ENCODE peak calls at places on chromosomes 16 and 17, in four cellular contexts. One of them, this sample, is unnamed.
A peak's percentile ranks its signal among the peaks of the same experiment; 100 is the strongest.

GRCh38 chr16:79082955-79083354 is 517.6 kb downstream of the MAF start:
- DNase-seq in astrocyte of the spinal cord: no peak
- DNase-seq in fibroblast of pulmonary artery: no peak
- DNase-seq in fibroblast of mammary gland: no peak
- DNase-seq in this sample: no peak

GRCh38 chr16:67962135-67962534 is 6.3 kb downstream of the SLC12A4 start:
- DNase-seq in fibroblast of mammary gland: no peak
- DNase-seq in fibroblast of pulmonary artery: no peak
- DNase-seq in astrocyte of the spinal cord: no peak
- DNase-seq in this sample: no peak

GRCh38 chr17:9036336-9036735 is 15.0 kb downstream of the NTN1 start:
- DNase-seq in fibroblast of pulmonary artery: no peak
- DNase-seq in fibroblast of mammary gland: no peak
- DNase-seq in astrocyte of the spinal cord: no peak
- DNase-seq in this sample: no peak

GRCh38 chr16:58654456-58655214 is 25.0 kb upstream of the CNOT1 start:
- DNase-seq in fibroblast of mammary gland: no peak
- DNase-seq in astrocyte of the spinal cord: no peak
- DNase-seq in fibroblast of pulmonary artery: no peak
- DNase-seq in this sample: no peak

GRCh38 chr16:1494129-1494640 is 1.0 kb downstream of the TELO2 start:
- DNase-seq in fibroblast of mammary gland: peak; percentile 81
- DNase-seq in fibroblast of pulmonary artery: peak; percentile 86
- DNase-seq in astrocyte of the spinal cord: peak; percentile 73
- DNase-seq in this sample: peak; percentile 83

GRCh38 chr16:10866196-10866976 is 10.6 kb upstream of the CIITA start:
- DNase-seq in fibroblast of pulmonary artery: no peak
- DNase-seq in astrocyte of the spinal cord: peak; percentile 5
- DNase-seq in fibroblast of mammary gland: no peak
- DNase-seq in this sample: no peak

GRCh38 chr16:2194166-2194834 is 2.1 kb downstream of the CASKIN1 start:
- DNase-seq in fibroblast of mammary gland: peak; percentile 53
- DNase-seq in astrocyte of the spinal cord: no peak
- DNase-seq in fibroblast of pulmonary artery: peak; percentile 30
- DNase-seq in this sample: peak; percentile 12

GRCh38 chr17:75044716-75045115 is 2.1 kb downstream of the ATP5PD start:
- DNase-seq in fibroblast of pulmonary artery: no peak
- DNase-seq in fibroblast of mammary gland: no peak
- DNase-seq in astrocyte of the spinal cord: no peak
- DNase-seq in this sample: no peak

GRCh38 chr17:65463242-65463641 is 98.2 kb downstream of the AXIN2 start:
- DNase-seq in fibroblast of mammary gland: peak; percentile 90
- DNase-seq in astrocyte of the spinal cord: peak; percentile 4
- DNase-seq in fibroblast of pulmonary artery: peak; percentile 97
- DNase-seq in this sample: peak; percentile 87

GRCh38 chr16:70805380-70805779 is 4.4 kb upstream of the VAC14 start:
- DNase-seq in fibroblast of pulmonary artery: no peak
- DNase-seq in fibroblast of mammary gland: peak; percentile 51
- DNase-seq in astrocyte of the spinal cord: no peak
- DNase-seq in this sample: no peak

GRCh38 chr17:77106874-77107358 is 33.9 kb upstream of the SEC14L1 start:
- DNase-seq in astrocyte of the spinal cord: no peak
- DNase-seq in fibroblast of mammary gland: no peak
- DNase-seq in fibroblast of pulmonary artery: no peak
- DNase-seq in this sample: no peak

GRCh38 chr17:65198653-65199382 is 61.6 kb downstream of the RGS9 start:
- DNase-seq in astrocyte of the spinal cord: peak; percentile 56
- DNase-seq in fibroblast of mammary gland: peak; percentile 72
- DNase-seq in fibroblast of pulmonary artery: peak; percentile 81
- DNase-seq in this sample: peak; percentile 75

GRCh38 chr17:76354747-76355310 is 1.1 kb upstream of the PRPSAP1 start:
- DNase-seq in astrocyte of the spinal cord: no peak
- DNase-seq in fibroblast of mammary gland: no peak
- DNase-seq in fibroblast of pulmonary artery: no peak
- DNase-seq in this sample: no peak

GRCh38 chr16:31089199-31089598 is 456 bp upstream of the PRSS53 start:
- DNase-seq in astrocyte of the spinal cord: no peak
- DNase-seq in fibroblast of mammary gland: no peak
- DNase-seq in fibroblast of pulmonary artery: no peak
- DNase-seq in this sample: no peak
- TF ChIP-seq CTCF in astrocyte of the spinal cord: no peak
- TF ChIP-seq CTCF in fibroblast of mammary gland: no peak
- TF ChIP-seq CTCF in fibroblast of pulmonary artery: no peak
- TF ChIP-seq CTCF in this sample: no peak

DNA sequence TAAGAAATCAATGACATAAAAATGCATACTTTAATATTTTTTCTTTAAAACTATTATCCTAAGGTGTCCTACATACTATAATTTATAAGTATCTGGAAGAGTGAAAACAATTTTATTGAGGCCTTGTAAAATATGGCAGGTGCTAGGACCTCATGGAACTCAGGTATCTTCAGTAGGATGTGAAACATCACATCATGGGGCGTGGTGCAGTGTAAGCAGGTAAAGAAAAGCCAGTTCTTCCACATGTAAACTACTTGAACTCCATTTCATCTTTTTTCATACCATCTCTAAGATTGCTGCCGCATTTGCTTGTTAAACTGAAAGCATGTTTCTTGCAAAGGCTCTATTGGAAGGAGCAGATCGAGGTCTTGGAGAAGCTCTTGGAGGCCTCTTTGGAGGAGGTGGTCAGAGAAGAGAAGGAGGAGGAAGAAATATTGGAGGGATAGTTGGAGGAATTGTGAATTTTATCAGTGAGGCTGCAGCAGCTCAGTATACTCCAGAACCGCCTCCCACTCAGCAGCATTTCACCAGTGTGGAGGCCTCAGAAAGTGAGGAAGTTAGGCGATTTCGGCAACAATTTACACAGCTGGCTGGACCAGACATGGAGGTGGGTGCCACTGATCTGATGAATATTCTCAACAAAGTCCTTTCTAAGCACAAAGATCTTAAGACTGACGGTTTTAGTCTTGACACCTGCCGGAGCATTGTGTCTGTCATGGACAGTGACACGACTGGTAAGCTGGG is at the start of gene CAPNS2:
- DNase-seq in fibroblast of mammary gland: no peak
- DNase-seq in astrocyte of the spinal cord: no peak
- DNase-seq in fibroblast of pulmonary artery: no peak
- DNase-seq in this sample: no peak
- H3K4me3 ChIP-seq in fibroblast of mammary gland: no peak within 1 kb of the TSS
- H3K4me3 ChIP-seq in astrocyte of the spinal cord: no peak within 1 kb of the TSS
- H3K4me3 ChIP-seq in fibroblast of pulmonary artery: no peak within 1 kb of the TSS
- H3K4me3 ChIP-seq in this sample: no peak within 1 kb of the TSS

GRCh38 chr16:4314532-4315184 is 1.2 kb upstream of the GLIS2 start:
- DNase-seq in astrocyte of the spinal cord: peak; percentile 55
- DNase-seq in fibroblast of pulmonary artery: peak; percentile 52
- DNase-seq in fibroblast of mammary gland: peak; percentile 64
- DNase-seq in this sample: peak; percentile 61

GRCh38 chr16:4316103-4316731 is 350 bp downstream of the GLIS2 start:
- DNase-seq in astrocyte of the spinal cord: peak; percentile 26
- DNase-seq in fibroblast of mammary gland: no peak
- DNase-seq in fibroblast of pulmonary artery: no peak
- DNase-seq in this sample: no peak

GRCh38 chr16:4315185-4316102 is at the start of gene GLIS2:
- DNase-seq in astrocyte of the spinal cord: peak; percentile 84
- DNase-seq in fibroblast of pulmonary artery: peak; percentile 85
- DNase-seq in fibroblast of mammary gland: peak; percentile 63
- DNase-seq in this sample: peak; percentile 91

GRCh38 chr16:4316732-4317461 is 1.0 kb downstream of the GLIS2 start:
- DNase-seq in astrocyte of the spinal cord: peak; percentile 39
- DNase-seq in fibroblast of pulmonary artery: no peak
- DNase-seq in fibroblast of mammary gland: no peak
- DNase-seq in this sample: no peak

GRCh38 chr16:4313563-4314531 is 2.0 kb upstream of the GLIS2 start:
- DNase-seq in astrocyte of the spinal cord: peak; percentile 15
- DNase-seq in fibroblast of pulmonary artery: no peak
- DNase-seq in fibroblast of mammary gland: peak; percentile 35
- DNase-seq in this sample: peak; percentile 53
- TF ChIP-seq CTCF in astrocyte of the spinal cord: peak; percentile 55
- TF ChIP-seq CTCF in fibroblast of pulmonary artery: peak; percentile 48
- TF ChIP-seq CTCF in fibroblast of mammary gland: no peak
- TF ChIP-seq CTCF in this sample: peak; percentile 76

DNA sequence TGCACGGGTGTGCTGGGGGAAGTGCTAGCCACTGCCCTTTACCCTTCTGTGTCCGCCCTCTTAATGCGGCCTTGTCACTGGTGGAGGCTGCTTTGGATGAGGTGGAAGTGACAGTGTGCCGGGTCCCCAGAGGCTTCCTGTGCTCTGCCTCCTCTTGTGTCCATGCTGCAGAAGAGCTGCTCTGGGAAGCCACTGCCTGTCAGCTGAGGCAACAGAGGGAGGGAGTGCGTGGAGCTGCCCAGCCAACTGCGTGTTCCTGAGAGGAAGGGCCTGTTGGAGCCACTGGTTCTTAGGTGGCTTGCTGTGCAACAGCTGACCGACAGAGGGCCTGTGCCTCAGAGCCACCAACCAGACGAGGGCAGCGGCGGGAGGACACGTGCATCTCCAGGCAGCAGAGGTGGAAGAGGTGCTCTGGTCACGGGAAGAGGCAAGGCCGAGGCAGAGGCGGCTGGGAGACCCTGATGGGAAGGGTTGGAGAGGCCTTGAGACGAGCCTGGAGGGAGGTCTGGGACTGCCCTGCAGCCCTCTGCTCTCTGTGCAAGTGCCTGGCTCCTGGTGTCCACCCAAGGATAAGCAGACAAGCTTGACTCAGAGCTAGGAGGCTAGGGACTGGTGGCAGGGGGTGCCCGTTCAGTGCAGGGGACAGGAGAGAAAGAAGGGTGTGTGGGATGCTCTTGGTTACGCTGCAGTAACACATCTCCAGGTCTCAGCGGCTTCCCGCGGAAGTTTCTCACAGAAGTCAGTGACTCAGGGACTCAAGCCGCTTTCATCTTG is 25.4 kb downstream of the B9D1 start:
- DNase-seq in fibroblast of pulmonary artery: no peak
- DNase-seq in fibroblast of mammary gland: no peak
- DNase-seq in astrocyte of the spinal cord: no peak
- DNase-seq in this sample: peak; percentile 12
- H3K4me3 ChIP-seq in fibroblast of pulmonary artery: no peak overlapping the region
- H3K4me3 ChIP-seq in fibroblast of mammary gland: no peak overlapping the region
- H3K4me3 ChIP-seq in astrocyte of the spinal cord: no peak overlapping the region
- H3K4me3 ChIP-seq in this sample: no peak overlapping the region

GRCh38 chr17:633641-634091 is 81.0 kb downstream of the VPS53 start:
- DNase-seq in astrocyte of the spinal cord: peak; percentile 87
- DNase-seq in fibroblast of mammary gland: no peak
- DNase-seq in fibroblast of pulmonary artery: peak; percentile 85
- DNase-seq in this sample: peak; percentile 60
- TF ChIP-seq CTCF in astrocyte of the spinal cord: no peak
- TF ChIP-seq CTCF in fibroblast of mammary gland: no peak
- TF ChIP-seq CTCF in fibroblast of pulmonary artery: no peak
- TF ChIP-seq CTCF in this sample: no peak

GRCh38 chr17:40541873-40542561 is 23.3 kb downstream of the CCR7 start:
- DNase-seq in fibroblast of mammary gland: no peak
- DNase-seq in astrocyte of the spinal cord: no peak
- DNase-seq in fibroblast of pulmonary artery: no peak
- DNase-seq in this sample: no peak

GRCh38 chr17:40539711-40540411 is 25.4 kb downstream of the CCR7 start:
- DNase-seq in fibroblast of mammary gland: no peak
- DNase-seq in fibroblast of pulmonary artery: no peak
- DNase-seq in astrocyte of the spinal cord: no peak
- DNase-seq in this sample: no peak

GRCh38 chr17:40542562-40543411 is 22.5 kb downstream of the CCR7 start:
- DNase-seq in astrocyte of the spinal cord: peak; percentile 98
- DNase-seq in fibroblast of pulmonary artery: peak; percentile 99
- DNase-seq in fibroblast of mammary gland: peak; percentile 99
- DNase-seq in this sample: peak; percentile 99

GRCh38 chr17:40540448-40540847 is 24.8 kb downstream of the CCR7 start:
- DNase-seq in fibroblast of mammary gland: no peak
- DNase-seq in fibroblast of pulmonary artery: no peak
- DNase-seq in astrocyte of the spinal cord: no peak
- DNase-seq in this sample: no peak

DNA sequence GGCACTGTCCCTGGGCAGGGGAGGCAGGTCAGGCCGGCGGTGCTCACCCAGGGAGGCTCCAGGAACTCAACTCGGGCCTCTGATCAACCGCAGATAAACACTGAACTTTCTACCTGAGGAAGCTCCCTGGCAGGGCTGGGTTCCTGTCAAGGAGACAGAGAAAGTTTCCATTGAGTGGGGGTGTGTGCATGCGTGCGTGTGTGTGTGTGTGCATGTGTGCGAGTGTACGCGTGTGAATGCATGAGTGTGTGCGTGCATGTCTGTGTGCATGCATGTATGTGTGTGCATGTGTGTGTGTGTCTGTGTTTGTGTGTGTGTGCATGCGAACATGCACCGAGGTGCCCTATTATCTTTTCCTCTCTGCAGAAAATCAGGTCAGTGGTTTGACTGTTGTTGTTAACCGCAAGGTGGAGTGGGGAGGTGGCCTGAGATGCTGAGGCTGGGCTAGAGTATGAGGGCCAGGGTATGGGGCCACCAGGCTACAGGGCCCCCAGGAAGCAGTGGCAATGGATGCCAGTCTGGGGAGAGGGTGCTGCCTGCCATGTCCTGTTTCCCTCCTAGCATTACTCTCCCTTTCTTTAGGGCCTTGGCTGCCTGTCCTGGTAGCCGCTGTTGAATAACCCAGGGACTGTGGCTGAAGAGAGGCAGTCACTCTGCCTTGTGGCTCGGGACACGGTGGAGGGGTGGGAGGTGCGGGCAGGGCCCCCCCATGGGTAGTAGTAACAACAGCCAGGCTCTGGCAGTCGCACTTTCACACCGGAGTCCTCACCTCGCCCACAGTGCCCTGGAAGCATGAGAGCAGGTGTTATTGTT is 24.0 kb downstream of the CCR7 start:
- DNase-seq in fibroblast of pulmonary artery: no peak
- DNase-seq in fibroblast of mammary gland: no peak
- DNase-seq in astrocyte of the spinal cord: no peak
- DNase-seq in this sample: no peak
- H3K4me3 ChIP-seq in fibroblast of pulmonary artery: no peak overlapping the region
- H3K4me3 ChIP-seq in fibroblast of mammary gland: no peak overlapping the region
- H3K4me3 ChIP-seq in astrocyte of the spinal cord: no peak overlapping the region
- H3K4me3 ChIP-seq in this sample: no peak overlapping the region

GRCh38 chr17:62720126-62720850 is 87.8 kb downstream of the MARCHF10 start:
- DNase-seq in fibroblast of pulmonary artery: no peak
- DNase-seq in astrocyte of the spinal cord: no peak
- DNase-seq in fibroblast of mammary gland: no peak
- DNase-seq in this sample: no peak
- TF ChIP-seq CTCF in fibroblast of pulmonary artery: peak; percentile 34
- TF ChIP-seq CTCF in astrocyte of the spinal cord: peak; percentile 32
- TF ChIP-seq CTCF in fibroblast of mammary gland: peak; percentile 30
- TF ChIP-seq CTCF in this sample: peak; percentile 34